ENCODE peak calls at places on chromosomes 11 and 22, in seven cellular contexts. E is fibroblast of lung, J is mucosa of descending colon, Q is kidney epithelial cell, U is glutamatergic neuron, A is GM12865, N is IMR-90. L is an unnamed sample.

GRCh38 chr11:10906521-10906920 is 48.7 kb upstream of the ZBED5 start:
- DNase-seq in Q (no peak), U (no peak), A (no peak), E (peak; percentile 57), J (no peak), N (peak; percentile 56), L (no peak)

GRCh38 chr11:32420937-32421532 is 14.3 kb downstream of the WT1 start:
- DNase-seq in A (peak; percentile 63), U (no peak), Q (no peak), N (no peak), E (peak; percentile 11), J (no peak), L (no peak)

GRCh38 chr11:117130879-117131278 is 13.2 kb upstream of the PAFAH1B2 start:
- DNase-seq in U (no peak), E (no peak), Q (no peak), N (no peak), J (no peak), A (no peak), L (no peak)

GRCh38 chr11:65927904-65928397 is 8.7 kb downstream of the DRAP1 start:
- DNase-seq in J (peak; percentile 72), N (no peak), E (no peak), Q (no peak), U (no peak), A (peak; percentile 94), L (no peak)

GRCh38 chr11:2898366-2899079 is 12.9 kb upstream of the CDKN1C start:
- DNase-seq in J (peak; percentile 57), U (no peak), Q (peak; percentile 70), E (peak; percentile 90), A (peak; percentile 57), N (peak; percentile 94), L (no peak)

GRCh38 chr22:44628273-44628672 is 73.7 kb upstream of the PRR5 start:
- DNase-seq in Q (no peak), N (no peak), E (no peak), A (no peak), U (no peak), J (no peak), L (no peak)

GRCh38 chr22:46432164-46433068 is 96.9 kb downstream of the TRMU start:
- DNase-seq in N (no peak), J (peak; percentile 72), Q (no peak), E (no peak), A (peak; percentile 62), U (no peak), L (no peak)

GRCh38 chr22:39985383-39986045 is 9.2 kb upstream of the FAM83F start:
- DNase-seq in Q (no peak), E (no peak), U (no peak), J (peak; percentile 60), A (peak; percentile 57), N (no peak), L (no peak)

GRCh38 chr11:115217726-115218311 is 286.4 kb downstream of the CADM1 start:
- DNase-seq in N (no peak), J (no peak), A (no peak), U (no peak), E (peak; percentile 53), Q (no peak), L (no peak)

GRCh38 chr11:100999756-101000155 is 129.9 kb downstream of the PGR start:
- DNase-seq in Q (no peak), U (no peak), N (no peak), A (no peak), J (no peak), E (no peak), L (no peak)

GRCh38 chr22:36334838-36335603 is 52.7 kb downstream of the MYH9 start:
- DNase-seq in A (no peak), E (peak; percentile 90), J (no peak), N (peak; percentile 84), Q (no peak), U (no peak), L (peak; percentile 33)

GRCh38 chr22:37202001-37202555 is 10.2 kb downstream of the SSTR3 start:
- DNase-seq in A (no peak), U (no peak), N (no peak), J (no peak), E (no peak), Q (no peak), L (no peak)

GRCh38 chr11:96464695-96465307 is 75.0 kb downstream of the JRKL start:
- DNase-seq in A (peak; percentile 66), U (no peak), Q (peak; percentile 58), E (peak; percentile 68), N (peak; percentile 78), J (peak; percentile 6), L (no peak)

GRCh38 chr11:89625171-89625570 is 84.9 kb upstream of the TRIM77 start:
- DNase-seq in A (no peak), E (no peak), N (no peak), Q (no peak), J (no peak), U (peak; percentile 16), L (no peak)

GRCh38 chr11:68191661-68192579 is 21.2 kb downstream of the KMT5B start:
- DNase-seq in U (no peak), A (no peak), E (peak; percentile 49), Q (peak; percentile 52), N (peak; percentile 31), J (no peak), L (no peak)

GRCh38 chr11:131632971-131633370 is 262.6 kb downstream of the NTM start:
- DNase-seq in A (no peak), U (no peak), J (no peak), E (no peak), Q (no peak), N (no peak), L (no peak)

GRCh38 chr11:120598517-120599209 is 87.1 kb downstream of the GRIK4 start:
- DNase-seq in Q (no peak), J (no peak), U (no peak), A (no peak), N (no peak), E (no peak), L (no peak)
- TF ChIP-seq CTCF in Q (no peak), J (no peak), U (no peak), A (no peak), N (no peak), E (no peak), L (no peak)

DNA sequence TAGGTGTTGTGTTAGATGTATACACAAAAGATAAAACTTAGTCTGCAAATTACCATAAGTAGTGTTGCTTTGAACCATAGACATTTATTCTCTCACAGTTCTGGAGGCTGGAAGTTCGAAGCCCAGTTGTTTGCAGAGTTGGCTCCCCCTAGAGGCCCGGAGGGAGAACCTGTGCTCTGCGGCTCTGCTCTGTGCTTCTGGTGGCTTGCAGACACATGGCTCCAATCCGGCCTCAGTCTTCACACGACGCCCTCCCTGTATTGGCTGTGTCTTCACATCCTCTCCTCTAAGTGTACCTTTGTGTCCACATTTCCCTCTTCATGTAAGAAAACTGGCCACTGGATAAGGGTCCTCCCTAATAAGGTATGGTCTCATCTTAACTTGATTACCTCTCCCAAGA is 128.4 kb downstream of the OPCML start:
- DNase-seq in N (no peak), A (peak; percentile 35), J (no peak), U (no peak), E (no peak), Q (no peak), L (no peak)
- TF ChIP-seq CTCF in N (no peak), A (peak; percentile 48), J (no peak), U (peak; percentile 44), E (no peak), Q (peak; percentile 51), L (peak; percentile 47)

GRCh38 chr11:76376746-76377558 is 4.0 kb downstream of the THAP12 start:
- DNase-seq in N (no peak), J (no peak), U (no peak), Q (no peak), E (no peak), A (peak; percentile 64), L (no peak)

GRCh38 chr11:76380161-76380976 is 563 bp downstream of the THAP12 start:
- DNase-seq in A (peak; percentile 64), E (peak; percentile 13), J (peak; percentile 38), N (peak; percentile 13), U (peak; percentile 58), Q (peak; percentile 1), L (peak; percentile 14)

GRCh38 chr11:76382209-76382608 is 1.1 kb downstream of the GVQW3 start:
- DNase-seq in U (no peak), A (peak; percentile 6), Q (no peak), N (no peak), J (no peak), E (no peak), L (no peak)

GRCh38 chr11:76379811-76380160 is 1.1 kb downstream of the THAP12 start:
- DNase-seq in Q (no peak), A (no peak), N (no peak), E (no peak), U (no peak), J (no peak), L (no peak)

DNA sequence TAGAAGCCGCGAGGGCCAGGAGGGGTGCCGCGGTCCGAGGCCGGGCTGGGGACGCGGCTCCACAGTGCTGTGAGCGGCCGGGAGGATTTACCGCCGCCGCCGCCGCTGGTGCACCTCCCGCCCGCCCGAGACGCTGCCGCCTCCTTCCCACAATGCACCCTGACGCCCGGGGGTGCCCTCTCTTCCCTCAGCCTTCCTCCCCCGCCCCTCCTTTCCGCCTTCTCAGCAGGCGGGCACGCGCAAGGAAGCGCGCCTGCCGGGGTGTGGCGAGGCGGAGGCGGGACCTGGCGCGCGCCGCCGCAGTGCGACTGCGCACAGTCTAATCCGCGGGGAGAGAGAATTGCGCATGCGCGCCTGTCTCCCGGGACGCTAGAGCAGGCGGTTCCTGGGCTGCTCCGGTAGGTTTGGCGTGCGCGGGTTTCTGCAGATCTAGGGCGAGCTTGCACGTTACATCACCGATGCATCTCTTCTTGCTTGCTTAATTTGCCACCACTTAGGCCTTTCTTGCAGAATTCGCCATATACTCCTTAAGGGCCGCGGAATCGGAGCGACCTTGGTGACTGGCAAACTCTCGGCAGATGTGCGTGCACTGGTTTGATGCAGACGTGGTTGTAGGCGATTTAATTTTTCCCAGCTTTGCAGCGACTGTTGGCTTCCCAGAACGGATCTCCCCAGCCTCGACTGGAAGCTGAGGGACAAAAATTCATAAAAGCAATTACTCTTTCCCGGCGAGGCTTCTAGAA is at the start of the genes GVQW3 and THAP12:
- DNase-seq in J (peak; percentile 97), N (peak; percentile 97), Q (peak; percentile 72), U (peak; percentile 98), A (peak; percentile 99), E (peak; percentile 97), L (peak; percentile 96)
- TF ChIP-seq CTCF in J (no peak), N (no peak), Q (no peak), U (no peak), A (peak; percentile 19), E (no peak), L (no peak)

GRCh38 chr22:50695421-50696250 is 23.0 kb downstream of the SHANK3 start:
- DNase-seq in Q (no peak), U (peak; percentile 10), E (no peak), A (no peak), J (no peak), N (no peak), L (no peak)

GRCh38 chr22:50696251-50696798 is 23.7 kb downstream of the SHANK3 start:
- DNase-seq in Q (no peak), J (no peak), A (no peak), U (peak; percentile 14), E (no peak), N (no peak), L (no peak)

GRCh38 chr22:50698546-50698945 is 25.9 kb downstream of the SHANK3 start:
- DNase-seq in N (no peak), E (no peak), A (no peak), J (no peak), U (peak; percentile 52), Q (no peak), L (no peak)

GRCh38 chr22:50697667-50698506 is 25.3 kb downstream of the SHANK3 start:
- DNase-seq in Q (no peak), N (no peak), A (no peak), E (no peak), J (no peak), U (peak; percentile 32), L (no peak)

GRCh38 chr22:50696799-50697561 is 24.4 kb downstream of the SHANK3 start:
- DNase-seq in J (no peak), A (no peak), Q (no peak), N (no peak), E (no peak), U (peak; percentile 62), L (peak; percentile 44)
- TF ChIP-seq CTCF in J (no peak), A (no peak), Q (peak; percentile 73), N (peak; percentile 52), E (peak; percentile 49), U (peak; percentile 34), L (peak; percentile 64)